ENCODE peak calls at places on chromosomes 5 and 9, in ten cellular contexts. T is stimulated activated CD4-positive, alpha-beta T cell treated with anti-CD3 and anti-CD28 coated beads, Interleukin-2, amount 100 ng/mL, for 24 hours; Z is T1000; U is left lung; A is T follicular helper cell; P is ELR; J is heart right ventricle; X is Ammon's horn; W is activated CD4-positive, alpha-beta T cell treated with anti-CD3 and anti-CD28 coated beads, Interleukin-2, amount 10 ng/mL, durations not matched to agents 7 days and 5 days; F is lung. G is an unnamed sample.

GRCh38 chr5:32068561-32068960 is 105.6 kb downstream of the GOLPH3 start:
- DNase-seq in T (no peak), Z (no peak), U (no peak), A (no peak), P (no peak), J (no peak), X (no peak), W (no peak), F (no peak), G (no peak)

GRCh38 chr9:127283917-127284316 is 19.3 kb downstream of the GARNL3 start:
- DNase-seq in T (no peak), Z (no peak), U (no peak), A (peak), P (peak), J (no peak), X (peak), W (peak), F (no peak), G (peak)

GRCh38 chr5:141639357-141640050 is 2.7 kb downstream of the RELL2 start:
- DNase-seq in T (no peak), Z (no peak), U (no peak), A (no peak), P (no peak), J (no peak), X (no peak), W (no peak), F (no peak), G (no peak)

GRCh38 chr5:144076521-144077083 is 93.9 kb downstream of the YIPF5 start:
- DNase-seq in T (no peak), Z (no peak), U (no peak), A (no peak), P (no peak), J (no peak), X (no peak), W (no peak), F (no peak), G (no peak)

GRCh38 chr9:33024126-33024965 is 727 bp upstream of the DNAJA1 start:
- DNase-seq in T (peak), Z (no peak), U (no peak), A (no peak), P (peak), J (no peak), X (peak), W (peak), F (no peak), G (no peak)

GRCh38 chr5:169352901-169353300 is 52.0 kb upstream of the SLIT3 start:
- DNase-seq in T (no peak), Z (no peak), U (no peak), A (no peak), P (no peak), J (no peak), X (no peak), W (no peak), F (no peak), G (no peak)

GRCh38 chr5:172414618-172415599 is 39.4 kb downstream of the SH3PXD2B start:
- DNase-seq in T (no peak), Z (peak), U (no peak), A (no peak), P (no peak), J (no peak), X (peak), W (no peak), F (no peak), G (no peak)

GRCh38 chr9:87107072-87107471 is 159.8 kb upstream of the GAS1 start:
- DNase-seq in T (no peak), Z (no peak), U (no peak), A (no peak), P (peak), J (no peak), X (peak), W (no peak), F (no peak), G (no peak)

GRCh38 chr5:172496671-172497371 is 42.5 kb upstream of the SH3PXD2B start:
- DNase-seq in T (no peak), Z (no peak), U (peak), A (no peak), P (no peak), J (peak), X (peak), W (no peak), F (peak), G (no peak)

GRCh38 chr5:134554319-134555222 is 29.1 kb downstream of the JADE2 start:
- DNase-seq in T (peak), Z (peak), U (no peak), A (peak), P (peak), J (peak), X (peak), W (no peak), F (peak), G (peak)

GRCh38 chr5:516338-516925 is 7.8 kb downstream of the SLC9A3 start:
- DNase-seq in T (no peak), Z (no peak), U (no peak), A (no peak), P (no peak), J (no peak), X (no peak), W (no peak), F (no peak), G (no peak)

GRCh38 chr9:115595951-115596742 is 478.2 kb upstream of the TNC start:
- DNase-seq in T (no peak), Z (no peak), U (no peak), A (no peak), P (peak), J (no peak), X (no peak), W (no peak), F (no peak), G (no peak)

GRCh38 chr9:114804504-114804903 is 1.3 kb downstream of the TNFSF15 start:
- DNase-seq in T (no peak), Z (no peak), U (peak), A (no peak), P (peak), J (peak), X (no peak), W (no peak), F (peak), G (no peak)

GRCh38 chr5:59328801-59329296 is 564.7 kb downstream of the PDE4D start:
- DNase-seq in T (no peak), Z (no peak), U (no peak), A (no peak), P (peak), J (peak), X (peak), W (no peak), F (no peak), G (no peak)

GRCh38 chr5:174735498-174736350 is 11.3 kb downstream of the MSX2 start:
- DNase-seq in T (no peak), Z (no peak), U (no peak), A (no peak), P (no peak), J (no peak), X (peak), W (no peak), F (no peak), G (no peak)

GRCh38 chr5:138157626-138158025 is 18.4 kb upstream of the NME5 start:
- DNase-seq in T (no peak), Z (no peak), U (no peak), A (no peak), P (no peak), J (no peak), X (no peak), W (no peak), F (no peak), G (no peak)

GRCh38 chr5:147643142-147643541 is 133.3 kb upstream of the DPYSL3 start:
- DNase-seq in T (no peak), Z (no peak), U (no peak), A (no peak), P (peak), J (no peak), X (no peak), W (no peak), F (no peak), G (no peak)

GRCh38 chr5:38557309-38557710 is 864 bp upstream of the LIFR start:
- DNase-seq in T (no peak), Z (no peak), U (no peak), A (no peak), P (no peak), J (peak), X (peak), W (no peak), F (no peak), G (no peak)

GRCh38 chr9:85392270-85392669 is 349.5 kb downstream of the AGTPBP1 start:
- DNase-seq in T (no peak), Z (no peak), U (no peak), A (no peak), P (no peak), J (no peak), X (no peak), W (no peak), F (no peak), G (no peak)

GRCh38 chr9:132006657-132007370 is 72.9 kb downstream of the MED27 start:
- DNase-seq in T (peak), Z (no peak), U (no peak), A (no peak), P (no peak), J (no peak), X (peak), W (peak), F (no peak), G (no peak)

GRCh38 chr9:92949266-92949982 is 2.1 kb downstream of the FGD3 start:
- DNase-seq in T (peak), Z (no peak), U (no peak), A (no peak), P (no peak), J (no peak), X (no peak), W (no peak), F (no peak), G (no peak)

GRCh38 chr5:14744296-14745187 is 80.0 kb downstream of the OTULIN start:
- DNase-seq in T (no peak), Z (no peak), U (no peak), A (no peak), P (no peak), J (peak), X (no peak), W (no peak), F (no peak), G (no peak)

GRCh38 chr5:14464661-14465060 is 116.9 kb upstream of the OTULINL start:
- DNase-seq in T (no peak), Z (no peak), U (no peak), A (no peak), P (no peak), J (no peak), X (no peak), W (no peak), F (no peak), G (no peak)

GRCh38 chr5:142317673-142318261 is 7.1 kb downstream of the SPRY4 start:
- DNase-seq in T (no peak), Z (no peak), U (no peak), A (no peak), P (no peak), J (peak), X (no peak), W (no peak), F (no peak), G (no peak)

GRCh38 chr9:89304479-89305188 is 6.4 kb upstream of the CKS2 start:
- DNase-seq in T (no peak), Z (no peak), U (no peak), A (no peak), P (no peak), J (no peak), X (no peak), W (no peak), F (no peak), G (no peak)

GRCh38 chr5:16456103-16456832 is 9.3 kb downstream of the ZNF622 start:
- DNase-seq in T (peak), Z (no peak), U (peak), A (no peak), P (peak), J (no peak), X (peak), W (peak), F (peak), G (no peak)

GRCh38 chr9:113520109-113520642 is 56.6 kb downstream of the RGS3 start:
- DNase-seq in T (peak), Z (no peak), U (no peak), A (peak), P (peak), J (no peak), X (no peak), W (peak), F (no peak), G (peak)

GRCh38 chr5:179606071-179606909 is 17.2 kb downstream of the HNRNPH1 start:
- DNase-seq in T (no peak), Z (no peak), U (peak), A (no peak), P (no peak), J (no peak), X (no peak), W (no peak), F (no peak), G (no peak)

GRCh38 chr5:80231243-80231642 is 24.6 kb downstream of the SERINC5 start:
- DNase-seq in T (no peak), Z (peak), U (no peak), A (no peak), P (peak), J (no peak), X (no peak), W (no peak), F (no peak), G (no peak)

GRCh38 chr9:136700959-136701664 is 11.3 kb upstream of the DIPK1B start:
- DNase-seq in T (peak), Z (no peak), U (no peak), A (peak), P (no peak), J (no peak), X (no peak), W (peak), F (no peak), G (peak)

GRCh38 chr9:137988701-137989100 is 111.1 kb downstream of the CACNA1B start:
- DNase-seq in T (no peak), Z (no peak), U (no peak), A (no peak), P (no peak), J (no peak), X (no peak), W (no peak), F (no peak), G (no peak)

GRCh38 chr9:79974806-79975422 is 403.1 kb downstream of the TLE4 start:
- DNase-seq in T (no peak), Z (no peak), U (no peak), A (no peak), P (no peak), J (no peak), X (no peak), W (no peak), F (no peak), G (no peak)

GRCh38 chr5:82987188-82987587 is 90.0 kb downstream of the TMEM167A start:
- DNase-seq in T (no peak), Z (no peak), U (no peak), A (no peak), P (no peak), J (no peak), X (no peak), W (no peak), F (no peak), G (no peak)

GRCh38 chr5:35476046-35476445 is 141.6 kb upstream of the SPEF2 start:
- DNase-seq in T (no peak), Z (no peak), U (no peak), A (no peak), P (no peak), J (no peak), X (no peak), W (no peak), F (no peak), G (no peak)

GRCh38 chr9:37156781-37157356 is 36.5 kb downstream of the ZCCHC7 start:
- DNase-seq in T (no peak), Z (no peak), U (no peak), A (no peak), P (peak), J (no peak), X (no peak), W (no peak), F (no peak), G (no peak)

GRCh38 chr9:114291064-114291474 is 31.8 kb upstream of the ORM1 start:
- DNase-seq in T (peak), Z (peak), U (peak), A (peak), P (peak), J (peak), X (peak), W (peak), F (peak), G (peak)

GRCh38 chr5:149125386-149125891 is 15.9 kb upstream of the ABLIM3 start:
- DNase-seq in T (no peak), Z (no peak), U (no peak), A (no peak), P (peak), J (no peak), X (no peak), W (no peak), F (no peak), G (no peak)